ENCODE peak calls at places on chromosomes 2 and 18, in seven cellular contexts. Z is fibroblast of lung, Y is neural crest cell, H is gastrocnemius medialis, R is endodermal cell, M is activated B cell treated with CpG ODN at 0.5 μM for 24 hours, I is Calu3. T is an unnamed sample.

GRCh38 chr2:100292022-100292580 is 30.2 kb downstream of the LONRF2 start:
- DNase-seq in Z (peak), Y (peak), H (no peak), R (peak), M (no peak), I (peak), T (no peak)

GRCh38 chr2:199457147-199458016 is at the start of gene SATB2:
- DNase-seq in Z (peak), Y (peak), H (no peak), R (peak), M (no peak), I (peak), T (peak)

GRCh38 chr2:140880573-140880972 is 1250.2 kb downstream of the LRP1B start:
- DNase-seq in Z (peak), Y (no peak), H (no peak), R (no peak), M (no peak), I (no peak), T (no peak)

GRCh38 chr18:52277785-52278184 is 62.2 kb upstream of the DCC start:
- DNase-seq in Z (no peak), Y (no peak), H (no peak), R (no peak), M (no peak), I (no peak), T (no peak)

GRCh38 chr2:23603156-23603555 is 218.2 kb downstream of the KLHL29 start:
- DNase-seq in Z (no peak), Y (no peak), H (no peak), R (no peak), M (no peak), I (no peak), T (no peak)

GRCh38 chr2:19358242-19359020 is at the start of gene OSR1:
- DNase-seq in Z (peak), Y (peak), H (peak), R (peak), M (no peak), I (peak), T (peak)

GRCh38 chr2:201148434-201148833 is 32.5 kb downstream of the CFLAR start:
- DNase-seq in Z (no peak), Y (no peak), H (no peak), R (no peak), M (no peak), I (no peak), T (no peak)

GRCh38 chr2:99188357-99188756 is 7.4 kb downstream of the MRPL30 start:
- DNase-seq in Z (no peak), Y (no peak), H (no peak), R (no peak), M (no peak), I (no peak), T (no peak)

GRCh38 chr18:59897321-59897954 is 2.4 kb upstream of the PMAIP1 start:
- DNase-seq in Z (no peak), Y (no peak), H (no peak), R (peak), M (no peak), I (no peak), T (no peak)

GRCh38 chr2:165185633-165186032 is 18.2 kb downstream of the SCN3A start:
- DNase-seq in Z (no peak), Y (no peak), H (no peak), R (no peak), M (no peak), I (no peak), T (no peak)

DNA sequence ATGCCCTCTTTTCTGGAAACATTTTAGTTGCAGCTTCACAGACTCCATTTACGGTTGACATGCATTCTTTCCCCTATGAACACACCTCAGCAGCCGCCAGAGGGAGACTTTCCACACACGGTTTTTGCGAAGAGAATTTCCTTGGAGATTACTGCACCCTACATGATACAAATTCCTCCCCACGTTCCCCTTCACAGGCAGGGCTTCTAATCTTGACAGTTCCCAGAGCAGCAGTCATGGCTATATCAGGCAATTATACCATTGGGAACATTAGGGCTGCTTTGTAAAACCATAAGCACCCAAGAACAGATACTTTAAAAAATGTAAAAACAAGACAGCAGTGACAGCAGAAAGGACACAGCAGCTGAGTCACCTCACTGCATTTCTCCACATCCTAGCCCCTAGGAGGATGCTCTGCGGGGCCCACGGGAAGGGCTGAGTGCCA is 253.8 kb downstream of the TGIF1 start:
- DNase-seq in Z (peak), Y (peak), H (no peak), R (peak), M (no peak), I (peak), T (peak)
- TF ChIP-seq CTCF in Z (peak), Y (peak), H (no peak), R (peak), M (no peak), I (peak), T (peak)

GRCh38 chr2:206084870-206085741 is 868 bp downstream of the INO80D start:
- DNase-seq in Z (peak), Y (peak), H (peak), R (peak), M (no peak), I (peak), T (peak)

GRCh38 chr2:206084468-206084869 is 1.5 kb downstream of the INO80D start:
- DNase-seq in Z (peak), Y (peak), H (peak), R (peak), M (peak), I (peak), T (no peak)

GRCh38 chr2:206086683-206087350 is 843 bp upstream of the INO80D start:
- DNase-seq in Z (peak), Y (no peak), H (no peak), R (no peak), M (no peak), I (no peak), T (no peak)

GRCh38 chr2:206083602-206084467 is 2.1 kb downstream of the INO80D start:
- DNase-seq in Z (peak), Y (no peak), H (no peak), R (peak), M (no peak), I (peak), T (no peak)

DNA sequence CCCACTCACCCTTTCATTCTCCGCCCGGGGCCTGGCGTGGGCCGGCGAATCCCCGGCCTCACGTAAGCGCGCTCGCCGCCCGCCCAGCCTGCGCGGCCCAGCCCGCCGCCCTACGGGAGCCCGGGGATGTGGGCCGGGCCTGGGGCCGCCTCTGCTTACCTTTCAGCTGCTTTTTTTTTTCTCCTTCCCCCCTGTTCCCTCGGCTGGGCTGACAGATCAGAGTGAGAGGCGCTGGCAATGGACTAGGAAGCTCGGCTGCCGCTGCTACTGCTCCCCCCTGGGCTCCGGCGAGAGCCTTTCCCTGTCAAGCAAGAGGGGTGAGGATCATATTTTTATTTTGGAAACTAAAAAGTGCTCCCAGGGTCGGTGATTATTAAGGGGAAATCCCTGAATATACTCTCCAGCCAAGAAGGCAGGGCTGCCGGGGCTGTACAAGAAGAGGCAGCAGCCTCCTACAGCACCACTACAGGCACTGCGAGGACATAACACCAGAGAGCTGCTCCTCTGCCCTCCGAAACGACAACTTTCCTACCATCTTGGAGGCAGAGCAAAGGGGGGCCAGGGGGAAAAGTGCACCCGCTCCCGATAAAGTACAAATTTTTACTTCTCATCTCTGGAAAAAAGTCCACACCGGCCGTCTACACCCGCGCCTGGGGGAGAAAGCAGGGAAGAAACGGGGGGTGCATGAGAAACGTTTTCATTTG is at the start of gene INO80D:
- DNase-seq in Z (peak), Y (peak), H (peak), R (peak), M (peak), I (peak), T (peak)
- TF ChIP-seq CTCF in Z (peak), Y (peak), H (peak), R (peak), M (no peak), I (peak), T (peak)

GRCh38 chr18:5851998-5852397 is 43.3 kb downstream of the TMEM200C start:
- DNase-seq in Z (no peak), Y (no peak), H (no peak), R (no peak), M (no peak), I (no peak), T (no peak)
- TF ChIP-seq CTCF in Z (no peak), Y (peak), H (no peak), R (peak), M (no peak), I (no peak), T (peak)

GRCh38 chr2:179354739-179355537 is 90.3 kb upstream of the SESTD1 start:
- DNase-seq in Z (no peak), Y (no peak), H (no peak), R (no peak), M (no peak), I (no peak), T (no peak)
- TF ChIP-seq CTCF in Z (no peak), Y (peak), H (no peak), R (peak), M (no peak), I (peak), T (no peak)

GRCh38 chr2:88554189-88554588 is 73.1 kb downstream of the EIF2AK3 start:
- DNase-seq in Z (no peak), Y (no peak), H (no peak), R (peak), M (no peak), I (no peak), T (no peak)
- TF ChIP-seq CTCF in Z (no peak), Y (no peak), H (no peak), R (peak), M (no peak), I (no peak), T (peak)

DNA sequence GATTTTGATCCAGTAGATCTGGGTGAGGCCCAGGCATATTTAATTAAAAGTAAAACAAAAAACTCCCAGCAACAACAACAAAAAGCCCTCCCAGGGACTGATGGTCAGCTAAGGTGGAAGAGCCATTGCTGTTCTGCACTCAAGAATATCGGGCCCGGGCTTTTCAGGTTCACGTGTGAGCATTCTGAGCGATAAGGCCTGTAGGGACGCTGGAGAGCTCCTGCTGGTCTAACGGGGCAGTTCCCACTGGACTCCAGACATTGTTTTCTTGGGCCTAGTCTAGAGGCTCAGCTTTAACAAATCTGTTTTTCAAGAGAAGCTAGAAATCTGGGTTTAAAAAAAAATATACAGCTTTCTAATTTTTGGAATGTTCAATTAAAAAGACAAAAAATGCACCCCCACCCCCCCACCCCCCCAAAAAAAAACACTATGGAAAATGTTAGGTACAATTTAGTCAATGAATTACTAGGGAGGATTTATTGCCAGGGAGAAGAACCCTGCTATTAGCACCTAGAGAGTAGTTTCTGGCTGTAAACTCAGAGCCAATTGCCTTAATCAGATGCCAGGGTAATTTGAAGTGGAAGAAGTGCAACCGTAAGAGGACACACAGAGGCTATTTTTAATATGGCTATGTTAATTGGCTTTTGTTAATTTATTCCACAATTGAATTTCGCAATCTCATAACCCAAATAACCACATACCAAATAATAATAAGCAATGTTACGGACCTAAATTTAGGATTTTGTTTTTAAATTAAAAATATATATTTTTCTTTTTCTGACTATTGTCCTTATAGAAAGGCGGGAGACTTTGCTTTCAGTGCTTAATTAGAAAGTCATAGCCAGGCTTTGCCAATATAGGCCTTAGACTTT is 78.9 kb downstream of the MAP4K4 start:
- DNase-seq in Z (no peak), Y (no peak), H (no peak), R (peak), M (no peak), I (no peak), T (no peak)
- TF ChIP-seq CTCF in Z (no peak), Y (peak), H (no peak), R (peak), M (no peak), I (no peak), T (peak)

GRCh38 chr2:74314107-74314506 is 29.1 kb downstream of the SLC4A5 start:
- DNase-seq in Z (no peak), Y (no peak), H (no peak), R (no peak), M (no peak), I (no peak), T (no peak)
- TF ChIP-seq CTCF in Z (no peak), Y (no peak), H (no peak), R (no peak), M (no peak), I (no peak), T (no peak)

GRCh38 chr2:51649366-51649765 is 617.4 kb upstream of the NRXN1 start:
- DNase-seq in Z (no peak), Y (no peak), H (no peak), R (no peak), M (no peak), I (no peak), T (no peak)
- TF ChIP-seq CTCF in Z (no peak), Y (peak), H (no peak), R (peak), M (no peak), I (no peak), T (peak)

DNA sequence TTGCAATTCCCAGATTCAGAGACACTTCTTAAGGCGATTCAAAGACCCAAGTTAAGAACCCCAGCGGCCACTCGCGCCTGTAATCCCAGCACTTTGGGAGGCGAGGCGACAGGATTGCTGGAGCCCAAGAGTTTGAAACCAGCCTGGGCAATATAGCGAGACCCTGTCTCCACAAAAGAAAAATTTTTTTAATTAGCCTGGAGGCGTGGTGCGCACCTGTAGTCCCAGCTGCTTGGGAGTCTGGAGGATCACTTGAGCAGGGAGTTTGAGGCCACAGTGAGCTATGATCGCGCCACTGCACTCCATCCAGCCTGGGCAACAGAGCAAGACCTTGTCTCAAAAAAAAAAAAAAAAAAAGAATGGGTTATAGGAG is 585 bp upstream of the ANAPC1 start:
- DNase-seq in Z (no peak), Y (no peak), H (no peak), R (no peak), M (no peak), I (no peak), T (no peak)
- TF ChIP-seq CTCF in Z (no peak), Y (no peak), H (no peak), R (no peak), M (no peak), I (no peak), T (no peak)